ENCODE peak calls at places on chromosomes 1 and 21, in eight cellular contexts. One of them, this sample, is unnamed.

GRCh38 chr1:32199717-32200072 is 700 bp upstream of the CCDC28B start:
- DNase-seq in upper lobe of left lung: no peak
- DNase-seq in RWPE1: no peak
- DNase-seq in MCF 10A: no peak
- DNase-seq in AG09319: no peak
- DNase-seq in Calu3: no peak
- DNase-seq in AG04450: no peak
- DNase-seq in progenitor cell of endocrine pancreas: no peak
- DNase-seq in this sample: no peak

GRCh38 chr1:5743435-5744095 is 248.7 kb downstream of the NPHP4 start:
- DNase-seq in upper lobe of left lung: peak; percentile 12
- DNase-seq in RWPE1: no peak
- DNase-seq in MCF 10A: no peak
- DNase-seq in AG09319: no peak
- DNase-seq in Calu3: no peak
- DNase-seq in AG04450: no peak
- DNase-seq in progenitor cell of endocrine pancreas: no peak
- DNase-seq in this sample: no peak

GRCh38 chr1:204924013-204924759 is 53.5 kb downstream of the NFASC start:
- DNase-seq in upper lobe of left lung: no peak
- DNase-seq in RWPE1: peak; percentile 44
- DNase-seq in MCF 10A: no peak
- DNase-seq in AG09319: no peak
- DNase-seq in Calu3: peak; percentile 9
- DNase-seq in AG04450: no peak
- DNase-seq in progenitor cell of endocrine pancreas: no peak
- DNase-seq in this sample: no peak

GRCh38 chr1:27891196-27891889 is 19.0 kb downstream of the THEMIS2 start:
- DNase-seq in upper lobe of left lung: peak; percentile 63
- DNase-seq in RWPE1: no peak
- DNase-seq in MCF 10A: no peak
- DNase-seq in AG09319: no peak
- DNase-seq in Calu3: no peak
- DNase-seq in AG04450: no peak
- DNase-seq in progenitor cell of endocrine pancreas: no peak
- DNase-seq in this sample: no peak

GRCh38 chr1:205434738-205435137 is 12.9 kb upstream of the LEMD1 start:
- DNase-seq in upper lobe of left lung: no peak
- DNase-seq in RWPE1: no peak
- DNase-seq in MCF 10A: no peak
- DNase-seq in AG09319: no peak
- DNase-seq in Calu3: no peak
- DNase-seq in AG04450: no peak
- DNase-seq in progenitor cell of endocrine pancreas: no peak
- DNase-seq in this sample: no peak

GRCh38 chr21:42043201-42043895 is 27.8 kb upstream of the UMODL1 start:
- DNase-seq in upper lobe of left lung: no peak
- DNase-seq in RWPE1: no peak
- DNase-seq in MCF 10A: no peak
- DNase-seq in AG09319: no peak
- DNase-seq in Calu3: no peak
- DNase-seq in AG04450: no peak
- DNase-seq in progenitor cell of endocrine pancreas: no peak
- DNase-seq in this sample: no peak

GRCh38 chr1:6028042-6028895 is 17.4 kb upstream of the KCNAB2 start:
- DNase-seq in upper lobe of left lung: peak; percentile 76
- DNase-seq in RWPE1: no peak
- DNase-seq in MCF 10A: peak; percentile 71
- DNase-seq in AG09319: no peak
- DNase-seq in Calu3: no peak
- DNase-seq in AG04450: no peak
- DNase-seq in progenitor cell of endocrine pancreas: no peak
- DNase-seq in this sample: no peak

GRCh38 chr1:111656093-111657017 is 36.8 kb downstream of the RAP1A start:
- DNase-seq in upper lobe of left lung: peak; percentile 42
- DNase-seq in RWPE1: peak; percentile 59
- DNase-seq in MCF 10A: peak; percentile 63
- DNase-seq in AG09319: peak; percentile 29
- DNase-seq in Calu3: peak; percentile 9
- DNase-seq in AG04450: peak; percentile 15
- DNase-seq in progenitor cell of endocrine pancreas: no peak
- DNase-seq in this sample: no peak

GRCh38 chr21:45363921-45364463 is 41.0 kb upstream of the COL18A1 start:
- DNase-seq in upper lobe of left lung: peak; percentile 64
- DNase-seq in RWPE1: peak; percentile 93
- DNase-seq in MCF 10A: peak; percentile 96
- DNase-seq in AG09319: peak; percentile 93
- DNase-seq in Calu3: peak; percentile 66
- DNase-seq in AG04450: peak; percentile 96
- DNase-seq in progenitor cell of endocrine pancreas: no peak
- DNase-seq in this sample: no peak

GRCh38 chr1:1163538-1164070 is 10.1 kb upstream of the TTLL10 start:
- DNase-seq in upper lobe of left lung: no peak
- DNase-seq in RWPE1: no peak
- DNase-seq in MCF 10A: no peak
- DNase-seq in AG09319: no peak
- DNase-seq in Calu3: no peak
- DNase-seq in AG04450: no peak
- DNase-seq in progenitor cell of endocrine pancreas: no peak
- DNase-seq in this sample: no peak

GRCh38 chr1:71582673-71583072 is 501.8 kb upstream of the ZRANB2 start:
- DNase-seq in upper lobe of left lung: no peak
- DNase-seq in RWPE1: no peak
- DNase-seq in MCF 10A: no peak
- DNase-seq in AG09319: no peak
- DNase-seq in Calu3: no peak
- DNase-seq in AG04450: no peak
- DNase-seq in progenitor cell of endocrine pancreas: no peak
- DNase-seq in this sample: no peak

GRCh38 chr1:228359613-228360532 is 46.8 kb downstream of the TRIM11 start:
- DNase-seq in upper lobe of left lung: no peak
- DNase-seq in RWPE1: no peak
- DNase-seq in MCF 10A: no peak
- DNase-seq in AG09319: no peak
- DNase-seq in Calu3: no peak
- DNase-seq in AG04450: no peak
- DNase-seq in progenitor cell of endocrine pancreas: no peak
- DNase-seq in this sample: no peak

GRCh38 chr1:208101661-208102431 is 142.3 kb downstream of the PLXNA2 start:
- DNase-seq in upper lobe of left lung: no peak
- DNase-seq in RWPE1: no peak
- DNase-seq in MCF 10A: peak; percentile 99
- DNase-seq in AG09319: no peak
- DNase-seq in Calu3: no peak
- DNase-seq in AG04450: no peak
- DNase-seq in progenitor cell of endocrine pancreas: no peak
- DNase-seq in this sample: no peak

GRCh38 chr1:198497326-198498220 is 42.9 kb downstream of the ATP6V1G3 start:
- DNase-seq in upper lobe of left lung: peak; percentile 42
- DNase-seq in RWPE1: peak; percentile 39
- DNase-seq in MCF 10A: peak; percentile 69
- DNase-seq in AG09319: no peak
- DNase-seq in Calu3: no peak
- DNase-seq in AG04450: no peak
- DNase-seq in progenitor cell of endocrine pancreas: no peak
- DNase-seq in this sample: no peak

GRCh38 chr1:117466761-117467160 is 99.5 kb downstream of the MAN1A2 start:
- DNase-seq in upper lobe of left lung: no peak
- DNase-seq in RWPE1: no peak
- DNase-seq in MCF 10A: peak; percentile 5
- DNase-seq in AG09319: no peak
- DNase-seq in Calu3: no peak
- DNase-seq in AG04450: no peak
- DNase-seq in progenitor cell of endocrine pancreas: no peak
- DNase-seq in this sample: no peak

GRCh38 chr1:15749399-15750291 is 7.3 kb downstream of the TMEM82 start:
- DNase-seq in upper lobe of left lung: no peak
- DNase-seq in RWPE1: peak; percentile 41
- DNase-seq in MCF 10A: peak; percentile 73
- DNase-seq in AG09319: no peak
- DNase-seq in Calu3: no peak
- DNase-seq in AG04450: no peak
- DNase-seq in progenitor cell of endocrine pancreas: no peak
- DNase-seq in this sample: no peak

GRCh38 chr1:239587066-239587465 is 200.7 kb downstream of the CHRM3 start:
- DNase-seq in upper lobe of left lung: no peak
- DNase-seq in RWPE1: no peak
- DNase-seq in MCF 10A: no peak
- DNase-seq in AG09319: no peak
- DNase-seq in Calu3: no peak
- DNase-seq in AG04450: no peak
- DNase-seq in progenitor cell of endocrine pancreas: no peak
- DNase-seq in this sample: no peak

GRCh38 chr1:91564888-91565700 is 64.4 kb downstream of the CDC7 start:
- DNase-seq in upper lobe of left lung: no peak
- DNase-seq in RWPE1: no peak
- DNase-seq in MCF 10A: no peak
- DNase-seq in AG09319: peak; percentile 80
- DNase-seq in Calu3: no peak
- DNase-seq in AG04450: peak; percentile 80
- DNase-seq in progenitor cell of endocrine pancreas: no peak
- DNase-seq in this sample: no peak

GRCh38 chr1:6485140-6485936 is 6.1 kb downstream of the PLEKHG5 start:
- DNase-seq in upper lobe of left lung: no peak
- DNase-seq in RWPE1: no peak
- DNase-seq in MCF 10A: no peak
- DNase-seq in AG09319: no peak
- DNase-seq in Calu3: no peak
- DNase-seq in AG04450: no peak
- DNase-seq in progenitor cell of endocrine pancreas: no peak
- DNase-seq in this sample: no peak

GRCh38 chr21:30733026-30733425 is 14.0 kb downstream of the KRTAP21-2 start:
- DNase-seq in upper lobe of left lung: no peak
- DNase-seq in RWPE1: peak; percentile 18
- DNase-seq in MCF 10A: peak; percentile 4
- DNase-seq in AG09319: no peak
- DNase-seq in Calu3: no peak
- DNase-seq in AG04450: no peak
- DNase-seq in progenitor cell of endocrine pancreas: no peak
- DNase-seq in this sample: no peak

GRCh38 chr1:200896571-200897187 is 2.0 kb downstream of the INAVA start:
- DNase-seq in upper lobe of left lung: peak; percentile 75
- DNase-seq in RWPE1: peak; percentile 94
- DNase-seq in MCF 10A: peak; percentile 99
- DNase-seq in AG09319: no peak
- DNase-seq in Calu3: peak; percentile 97
- DNase-seq in AG04450: no peak
- DNase-seq in progenitor cell of endocrine pancreas: peak; percentile 42
- DNase-seq in this sample: no peak

DNA sequence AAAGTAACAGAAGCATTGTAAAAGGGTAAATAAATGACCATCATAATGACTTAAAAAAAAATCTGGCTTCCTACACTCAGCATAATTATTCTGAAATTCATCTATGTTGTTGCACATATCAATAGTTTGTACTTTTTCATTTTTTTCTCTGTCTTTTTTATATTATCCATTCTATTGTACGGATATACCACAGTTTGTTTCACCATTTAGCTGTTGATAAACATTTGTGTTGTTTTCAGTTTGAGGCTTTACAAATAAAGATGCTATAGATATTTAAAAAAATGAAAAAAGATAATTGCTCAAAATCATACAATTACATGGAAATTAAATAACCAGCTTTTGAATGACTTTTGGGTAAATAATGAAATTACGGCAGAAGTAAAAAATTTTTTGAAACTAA is 31.9 kb downstream of the GPR88 start:
- DNase-seq in upper lobe of left lung: no peak
- DNase-seq in RWPE1: no peak
- DNase-seq in MCF 10A: no peak
- DNase-seq in AG09319: no peak
- DNase-seq in Calu3: no peak
- DNase-seq in AG04450: no peak
- DNase-seq in progenitor cell of endocrine pancreas: no peak
- DNase-seq in this sample: no peak
- TF ChIP-seq CTCF in upper lobe of left lung: no peak
- TF ChIP-seq CTCF in RWPE1: no peak
- TF ChIP-seq CTCF in MCF 10A: no peak
- TF ChIP-seq CTCF in AG09319: no peak
- TF ChIP-seq CTCF in Calu3: no peak
- TF ChIP-seq CTCF in AG04450: no peak
- TF ChIP-seq CTCF in progenitor cell of endocrine pancreas: no peak
- TF ChIP-seq CTCF in this sample: no peak

DNA sequence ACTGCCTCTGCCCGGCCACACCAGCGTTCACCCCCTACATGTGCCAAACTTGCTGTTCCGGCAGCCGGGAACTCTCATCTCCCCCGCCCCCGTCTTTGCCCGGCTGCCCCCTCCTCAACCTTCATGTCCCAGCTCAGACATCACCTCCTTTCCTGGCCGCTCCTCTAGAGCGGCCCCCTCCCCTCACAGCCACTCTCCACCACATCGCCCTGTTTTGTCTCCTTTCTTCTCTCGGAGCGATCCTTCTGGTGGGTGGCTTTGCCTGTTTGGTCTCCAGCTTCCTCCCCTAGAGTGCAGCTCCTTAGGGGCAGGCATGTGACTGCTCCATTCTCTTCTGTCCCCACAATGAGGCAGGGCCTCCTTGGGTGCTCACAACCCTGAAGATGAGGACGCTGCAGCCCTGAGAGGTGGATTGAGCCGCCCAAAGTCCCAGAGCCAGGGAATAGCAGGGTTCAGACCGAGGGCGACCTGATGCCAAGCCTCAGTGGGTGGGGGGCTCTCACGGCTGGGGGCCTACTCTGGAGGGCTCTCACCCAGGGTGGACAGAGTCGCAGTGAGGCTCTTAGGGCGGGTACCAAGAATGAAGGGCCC is 44.9 kb upstream of the ECE1 start:
- DNase-seq in upper lobe of left lung: no peak
- DNase-seq in RWPE1: no peak
- DNase-seq in MCF 10A: no peak
- DNase-seq in AG09319: no peak
- DNase-seq in Calu3: no peak
- DNase-seq in AG04450: no peak
- DNase-seq in progenitor cell of endocrine pancreas: no peak
- DNase-seq in this sample: no peak
- TF ChIP-seq CTCF in upper lobe of left lung: peak; percentile 1
- TF ChIP-seq CTCF in RWPE1: no peak
- TF ChIP-seq CTCF in MCF 10A: no peak
- TF ChIP-seq CTCF in AG09319: no peak
- TF ChIP-seq CTCF in Calu3: no peak
- TF ChIP-seq CTCF in AG04450: no peak
- TF ChIP-seq CTCF in progenitor cell of endocrine pancreas: no peak
- TF ChIP-seq CTCF in this sample: no peak

GRCh38 chr1:222654849-222655248 is 37.0 kb downstream of the MIA3 start:
- DNase-seq in upper lobe of left lung: peak; percentile 43
- DNase-seq in RWPE1: no peak
- DNase-seq in MCF 10A: no peak
- DNase-seq in AG09319: no peak
- DNase-seq in Calu3: no peak
- DNase-seq in AG04450: no peak
- DNase-seq in progenitor cell of endocrine pancreas: no peak
- DNase-seq in this sample: no peak
- TF ChIP-seq CTCF in upper lobe of left lung: no peak
- TF ChIP-seq CTCF in RWPE1: no peak
- TF ChIP-seq CTCF in MCF 10A: no peak
- TF ChIP-seq CTCF in AG09319: no peak
- TF ChIP-seq CTCF in Calu3: no peak
- TF ChIP-seq CTCF in AG04450: no peak
- TF ChIP-seq CTCF in progenitor cell of endocrine pancreas: no peak
- TF ChIP-seq CTCF in this sample: no peak

GRCh38 chr1:182035097-182035770 is 26.3 kb downstream of the ZNF648 start:
- DNase-seq in upper lobe of left lung: no peak
- DNase-seq in RWPE1: no peak
- DNase-seq in MCF 10A: no peak
- DNase-seq in AG09319: no peak
- DNase-seq in Calu3: no peak
- DNase-seq in AG04450: no peak
- DNase-seq in progenitor cell of endocrine pancreas: no peak
- DNase-seq in this sample: no peak
- TF ChIP-seq CTCF in upper lobe of left lung: no peak
- TF ChIP-seq CTCF in RWPE1: no peak
- TF ChIP-seq CTCF in MCF 10A: no peak
- TF ChIP-seq CTCF in AG09319: no peak
- TF ChIP-seq CTCF in Calu3: no peak
- TF ChIP-seq CTCF in AG04450: no peak
- TF ChIP-seq CTCF in progenitor cell of endocrine pancreas: peak; percentile 40
- TF ChIP-seq CTCF in this sample: no peak